ENCODE peak calls at places on chromosome 7, in ten cellular contexts. G is A549, J is fibroblast of lung, I is IMR-90, A is hepatocyte, R is H1, T is neural progenitor cell, N is PC-9, X is osteoblast, Q is SK-N-SH. D is an unnamed sample. For H3K4me1, the result is how much of the 10 kb centered on the place peaks cover.

GRCh38 chr7:116293633-116294032 is 83.3 kb downstream of the TES start:
- DNase-seq in G (no peak), T (no peak), J (no peak), I (no peak), N (no peak), Q (no peak), A (no peak), R (no peak), X (no peak), D (no peak)

GRCh38 chr7:32905175-32905662 is 13.7 kb upstream of the KBTBD2 start:
- DNase-seq in X (peak), T (peak), A (peak), R (peak), N (peak), J (peak), I (peak), Q (peak), G (no peak), D (peak)

GRCh38 chr7:100162874-100163533 is 4.5 kb upstream of the TRAPPC14 start:
- DNase-seq in T (no peak), I (no peak), A (peak), X (no peak), J (no peak), Q (peak), G (no peak), R (no peak), N (peak), D (peak)

GRCh38 chr7:50450691-50451051 is 521 bp upstream of the FIGNL1 start:
- DNase-seq in I (no peak), R (peak), X (no peak), A (no peak), N (no peak), J (no peak), G (peak), T (no peak), Q (peak), D (no peak)

GRCh38 chr7:155188821-155189599 is 108.7 kb upstream of the INSIG1 start:
- DNase-seq in G (no peak), R (no peak), T (no peak), X (peak), Q (no peak), J (peak), N (no peak), A (no peak), I (peak), D (peak)

GRCh38 chr7:149330914-149331567 is 69.0 kb downstream of the ZNF783 start:
- DNase-seq in Q (no peak), T (no peak), I (no peak), A (no peak), R (no peak), N (peak), J (no peak), G (no peak), X (no peak), D (peak)

GRCh38 chr7:99440195-99440594 is 1.5 kb downstream of the CPSF4 start:
- DNase-seq in Q (no peak), R (no peak), G (no peak), X (no peak), T (no peak), I (peak), J (peak), N (no peak), A (no peak), D (peak)

GRCh38 chr7:100722480-100723212 is 2.4 kb downstream of the EPO start:
- DNase-seq in A (no peak), N (no peak), Q (peak), I (no peak), J (no peak), T (no peak), R (no peak), X (peak), G (no peak), D (no peak)

GRCh38 chr7:12456506-12456905 is 52.8 kb upstream of the VWDE start:
- DNase-seq in A (no peak), Q (no peak), R (no peak), J (peak), I (no peak), T (no peak), N (no peak), G (no peak), X (no peak), D (no peak)

GRCh38 chr7:93279541-93279940 is 47.4 kb downstream of the VPS50 start:
- DNase-seq in J (peak), X (no peak), A (no peak), R (no peak), Q (no peak), N (no peak), T (no peak), I (peak), G (no peak), D (no peak)

GRCh38 chr7:69599211-69599878 is 1.1 kb downstream of the AUTS2 start:
- DNase-seq in A (peak), G (peak), T (peak), R (peak), Q (peak), X (peak), N (no peak), J (peak), I (no peak), D (no peak)

GRCh38 chr7:106643189-106643588 is 17.8 kb downstream of the CCDC71L start:
- DNase-seq in G (no peak), Q (no peak), X (no peak), R (no peak), I (no peak), N (no peak), T (no peak), A (no peak), J (no peak), D (no peak)

GRCh38 chr7:11182736-11183135 is 209.1 kb downstream of the PHF14 start:
- DNase-seq in X (peak), Q (no peak), J (peak), G (no peak), R (no peak), T (no peak), N (no peak), I (peak), A (no peak), D (peak)

GRCh38 chr7:116528008-116528789 is 3.4 kb downstream of the CAV1 start:
- DNase-seq in N (peak), T (no peak), R (no peak), G (peak), X (peak), Q (peak), A (peak), J (peak), I (peak), D (peak)

GRCh38 chr7:78768859-78769258 is 684.6 kb downstream of the MAGI2 start:
- DNase-seq in I (no peak), A (peak), J (no peak), G (no peak), T (peak), X (no peak), R (no peak), N (no peak), Q (peak), D (no peak)

GRCh38 chr7:20350518-20350951 is 19.8 kb downstream of the ITGB8 start:
- DNase-seq in G (no peak), N (no peak), T (peak), J (peak), R (no peak), A (peak), Q (peak), I (no peak), X (no peak), D (no peak)
- H3K27ac ChIP-seq in G (peak), N (peak), T (no peak), J (no peak), R (no peak), A (peak), Q (no peak), I (no peak), X (no peak), D (peak)

DNA sequence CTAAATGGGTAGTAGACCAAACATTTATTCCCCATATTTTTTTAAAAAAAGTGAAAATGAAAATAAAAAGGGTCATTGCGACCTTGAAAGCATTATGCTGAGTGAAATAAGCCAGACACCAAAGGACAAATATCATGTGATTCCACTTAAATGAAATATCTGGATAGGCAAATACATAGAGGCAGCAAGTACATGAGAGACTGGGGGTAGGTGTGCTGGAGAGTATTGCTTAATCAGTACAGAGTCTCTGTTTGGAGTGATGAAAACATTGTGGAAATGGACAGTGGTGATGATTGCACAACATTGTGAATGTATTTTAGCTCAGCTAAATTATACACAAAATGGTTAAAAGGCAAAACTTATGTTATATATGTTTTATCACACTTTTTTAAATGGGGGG is 169.4 kb downstream of the AKR1D1 start:
- DNase-seq in A (peak), N (no peak), J (peak), R (no peak), Q (no peak), T (no peak), G (no peak), X (no peak), I (no peak), D (no peak)
- H3K4me1 ChIP-seq in A (under half), N (under half), J (under half), R (under half), Q (under half), T (half or more), G (under half), X (under half), I (under half), D (under half)

DNA sequence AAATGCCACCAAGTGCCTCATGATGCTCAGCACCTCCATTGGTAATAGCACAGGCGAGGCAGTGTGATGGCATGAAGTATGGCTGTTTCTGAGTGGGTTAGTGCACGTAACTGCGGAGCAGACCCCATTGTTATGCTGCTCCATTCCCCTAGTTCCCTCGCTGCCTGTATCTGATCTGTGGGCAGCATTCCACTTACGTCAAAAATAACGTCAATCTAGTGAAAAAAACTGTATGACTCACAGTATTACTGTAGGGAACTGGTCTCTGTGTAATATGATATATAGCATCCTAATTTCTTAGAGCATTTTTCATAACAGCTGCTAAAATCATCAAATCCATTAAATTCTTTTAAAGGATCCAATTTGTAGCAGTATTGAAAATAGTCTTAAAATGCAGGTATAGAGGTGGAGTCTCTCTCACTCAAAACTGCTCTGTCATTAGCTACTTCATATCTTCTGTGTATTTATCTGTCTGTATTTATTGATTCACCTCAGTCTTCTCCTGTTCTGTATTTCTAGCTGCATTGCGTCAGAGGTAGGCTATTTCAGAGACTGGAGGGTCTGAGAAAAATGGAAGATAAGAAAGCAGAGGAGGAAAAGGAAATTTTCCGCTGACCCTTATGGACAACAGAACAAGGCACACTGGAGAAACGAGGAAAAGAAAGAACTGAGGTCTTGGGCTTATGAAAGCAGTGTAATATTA is 60.0 kb downstream of the PON1 start:
- DNase-seq in I (peak), A (no peak), R (no peak), T (no peak), Q (no peak), N (no peak), J (peak), X (no peak), G (peak), D (no peak)
- H3K4me2 ChIP-seq in I (peak), A (no peak), R (no peak), T (no peak), Q (peak), N (no peak), J (no peak), X (peak), G (peak), D (no peak)

GRCh38 chr7:137975223-137975622 is 26.7 kb downstream of the CREB3L2 start:
- DNase-seq in X (peak), G (no peak), N (no peak), A (no peak), T (peak), R (no peak), Q (no peak), I (peak), J (peak), D (no peak)
- H3K27ac ChIP-seq in X (peak), G (peak), N (no peak), A (no peak), T (peak), R (no peak), Q (peak), I (peak), J (peak), D (no peak)